ENCODE peak calls at places on chromosomes 12 and 14, in six cellular contexts. One of them, this sample, is unnamed.

GRCh38 chr12:124913474-124914391 is 717 bp downstream of the UBC start:
- ATAC-seq in HepG2: peak
- ATAC-seq in upper lobe of left lung: peak
- ATAC-seq in GM12878: peak
- ATAC-seq in A549: peak
- ATAC-seq in K562: peak
- ATAC-seq in this sample: peak

GRCh38 chr12:111784953-111785352 is 18.2 kb downstream of the ALDH2 start:
- ATAC-seq in A549: no peak
- ATAC-seq in upper lobe of left lung: no peak
- ATAC-seq in GM12878: no peak
- ATAC-seq in HepG2: no peak
- ATAC-seq in K562: no peak
- ATAC-seq in this sample: no peak

GRCh38 chr14:64611358-64612020 is 61.7 kb downstream of the PPP1R36 start:
- ATAC-seq in GM12878: no peak
- ATAC-seq in HepG2: no peak
- ATAC-seq in A549: no peak
- ATAC-seq in upper lobe of left lung: peak
- ATAC-seq in K562: no peak
- ATAC-seq in this sample: peak

GRCh38 chr14:104975481-104976197 is 2.5 kb downstream of the AHNAK2 start:
- ATAC-seq in GM12878: peak
- ATAC-seq in HepG2: peak
- ATAC-seq in upper lobe of left lung: no peak
- ATAC-seq in A549: no peak
- ATAC-seq in K562: peak
- ATAC-seq in this sample: no peak

GRCh38 chr12:57724003-57724935 is 14.3 kb downstream of the AGAP2 start:
- ATAC-seq in K562: no peak
- ATAC-seq in A549: no peak
- ATAC-seq in GM12878: peak
- ATAC-seq in upper lobe of left lung: no peak
- ATAC-seq in HepG2: no peak
- ATAC-seq in this sample: no peak

GRCh38 chr12:64273527-64274403 is 51.7 kb upstream of the KICS2 start:
- ATAC-seq in upper lobe of left lung: no peak
- ATAC-seq in K562: peak
- ATAC-seq in GM12878: peak
- ATAC-seq in HepG2: peak
- ATAC-seq in A549: peak
- ATAC-seq in this sample: no peak

GRCh38 chr12:55706840-55707671 is 648 bp downstream of the ITGA7 start:
- ATAC-seq in A549: no peak
- ATAC-seq in HepG2: peak
- ATAC-seq in upper lobe of left lung: peak
- ATAC-seq in K562: peak
- ATAC-seq in GM12878: peak
- ATAC-seq in this sample: no peak

GRCh38 chr14:103736546-103737431 is 21.2 kb downstream of the ZFYVE21 start:
- ATAC-seq in HepG2: no peak
- ATAC-seq in GM12878: no peak
- ATAC-seq in upper lobe of left lung: no peak
- ATAC-seq in A549: no peak
- ATAC-seq in K562: no peak
- ATAC-seq in this sample: peak

GRCh38 chr12:18798445-18799139 is 60.7 kb downstream of the CAPZA3 start:
- ATAC-seq in upper lobe of left lung: peak
- ATAC-seq in K562: no peak
- ATAC-seq in A549: no peak
- ATAC-seq in HepG2: peak
- ATAC-seq in GM12878: no peak
- ATAC-seq in this sample: peak

GRCh38 chr14:39267592-39268112 is 33.9 kb downstream of the MIA2 start:
- ATAC-seq in GM12878: peak
- ATAC-seq in HepG2: no peak
- ATAC-seq in A549: peak
- ATAC-seq in K562: peak
- ATAC-seq in upper lobe of left lung: no peak
- ATAC-seq in this sample: no peak

GRCh38 chr12:101928556-101928955 is 51.2 kb downstream of the DRAM1 start:
- ATAC-seq in HepG2: no peak
- ATAC-seq in K562: no peak
- ATAC-seq in upper lobe of left lung: no peak
- ATAC-seq in A549: no peak
- ATAC-seq in GM12878: no peak
- ATAC-seq in this sample: no peak

GRCh38 chr14:101665478-101666078 is 95.9 kb upstream of the PPP2R5C start:
- ATAC-seq in GM12878: peak
- ATAC-seq in A549: peak
- ATAC-seq in upper lobe of left lung: no peak
- ATAC-seq in HepG2: peak
- ATAC-seq in K562: peak
- ATAC-seq in this sample: no peak

GRCh38 chr12:104573-105081 is 38.1 kb downstream of the IQSEC3 start:
- ATAC-seq in upper lobe of left lung: peak
- ATAC-seq in GM12878: no peak
- ATAC-seq in K562: no peak
- ATAC-seq in HepG2: peak
- ATAC-seq in A549: no peak
- ATAC-seq in this sample: no peak

GRCh38 chr14:60965402-60965801 is 15.5 kb downstream of the TRMT5 start:
- ATAC-seq in HepG2: no peak
- ATAC-seq in upper lobe of left lung: no peak
- ATAC-seq in A549: no peak
- ATAC-seq in K562: no peak
- ATAC-seq in GM12878: no peak
- ATAC-seq in this sample: no peak

GRCh38 chr12:94207467-94208432 is 59.4 kb downstream of the PLXNC1 start:
- ATAC-seq in HepG2: no peak
- ATAC-seq in GM12878: peak
- ATAC-seq in K562: peak
- ATAC-seq in upper lobe of left lung: peak
- ATAC-seq in A549: no peak
- ATAC-seq in this sample: peak

GRCh38 chr12:126198516-126198915 is 1133.3 kb downstream of the AACS start:
- ATAC-seq in A549: no peak
- ATAC-seq in upper lobe of left lung: no peak
- ATAC-seq in K562: no peak
- ATAC-seq in HepG2: no peak
- ATAC-seq in GM12878: no peak
- ATAC-seq in this sample: no peak

GRCh38 chr12:65622056-65622455 is 202.2 kb upstream of the HMGA2 start:
- ATAC-seq in K562: no peak
- ATAC-seq in upper lobe of left lung: no peak
- ATAC-seq in HepG2: no peak
- ATAC-seq in A549: no peak
- ATAC-seq in GM12878: no peak
- ATAC-seq in this sample: no peak

GRCh38 chr14:61493239-61493638 is 171.9 kb downstream of the PRKCH start:
- ATAC-seq in GM12878: no peak
- ATAC-seq in A549: no peak
- ATAC-seq in HepG2: no peak
- ATAC-seq in upper lobe of left lung: peak
- ATAC-seq in K562: no peak
- ATAC-seq in this sample: no peak

GRCh38 chr14:54771411-54772027 is 131.1 kb downstream of the GCH1 start:
- ATAC-seq in A549: no peak
- ATAC-seq in GM12878: no peak
- ATAC-seq in K562: peak
- ATAC-seq in HepG2: no peak
- ATAC-seq in upper lobe of left lung: no peak
- ATAC-seq in this sample: no peak

GRCh38 chr14:61471297-61471980 is 150.1 kb downstream of the PRKCH start:
- ATAC-seq in GM12878: no peak
- ATAC-seq in K562: no peak
- ATAC-seq in upper lobe of left lung: no peak
- ATAC-seq in A549: no peak
- ATAC-seq in HepG2: no peak
- ATAC-seq in this sample: no peak

GRCh38 chr12:32413412-32413811 is 14.1 kb downstream of the FGD4 start:
- ATAC-seq in A549: no peak
- ATAC-seq in GM12878: no peak
- ATAC-seq in upper lobe of left lung: no peak
- ATAC-seq in K562: no peak
- ATAC-seq in HepG2: peak
- ATAC-seq in this sample: no peak

GRCh38 chr12:14691560-14691959 is 4.8 kb downstream of the GUCY2C start:
- ATAC-seq in upper lobe of left lung: peak
- ATAC-seq in GM12878: no peak
- ATAC-seq in K562: no peak
- ATAC-seq in HepG2: no peak
- ATAC-seq in A549: no peak
- ATAC-seq in this sample: peak

GRCh38 chr12:124626841-124627502 is 59.6 kb upstream of the NCOR2 start:
- ATAC-seq in GM12878: no peak
- ATAC-seq in HepG2: no peak
- ATAC-seq in upper lobe of left lung: peak
- ATAC-seq in A549: no peak
- ATAC-seq in K562: no peak
- ATAC-seq in this sample: peak

GRCh38 chr12:68012712-68013111 is 23.5 kb downstream of the IFNG-AS1 start:
- ATAC-seq in A549: no peak
- ATAC-seq in K562: no peak
- ATAC-seq in HepG2: no peak
- ATAC-seq in GM12878: peak
- ATAC-seq in upper lobe of left lung: no peak
- ATAC-seq in this sample: no peak

GRCh38 chr14:68306934-68307758 is 485.7 kb downstream of the ZFP36L1 start:
- ATAC-seq in upper lobe of left lung: no peak
- ATAC-seq in GM12878: no peak
- ATAC-seq in A549: no peak
- ATAC-seq in HepG2: peak
- ATAC-seq in K562: no peak
- ATAC-seq in this sample: peak

GRCh38 chr14:43407721-43408120 is 1099.4 kb downstream of the FSCB start:
- ATAC-seq in HepG2: no peak
- ATAC-seq in A549: no peak
- ATAC-seq in upper lobe of left lung: no peak
- ATAC-seq in K562: no peak
- ATAC-seq in GM12878: no peak
- ATAC-seq in this sample: no peak

GRCh38 chr12:6264402-6265037 is 46.0 kb upstream of the PLEKHG6 start:
- ATAC-seq in GM12878: no peak
- ATAC-seq in HepG2: peak
- ATAC-seq in A549: no peak
- ATAC-seq in upper lobe of left lung: no peak
- ATAC-seq in K562: peak
- ATAC-seq in this sample: no peak

GRCh38 chr12:27627123-27627835 is 69.0 kb upstream of the REP15 start:
- ATAC-seq in K562: no peak
- ATAC-seq in GM12878: peak
- ATAC-seq in A549: peak
- ATAC-seq in upper lobe of left lung: peak
- ATAC-seq in HepG2: no peak
- ATAC-seq in this sample: peak

GRCh38 chr12:104930388-104931326 is 27.4 kb downstream of the SLC41A2 start:
- ATAC-seq in A549: peak
- ATAC-seq in upper lobe of left lung: no peak
- ATAC-seq in K562: no peak
- ATAC-seq in GM12878: peak
- ATAC-seq in HepG2: peak
- ATAC-seq in this sample: no peak

GRCh38 chr14:99575043-99576023 is 28.7 kb downstream of the CCDC85C start:
- ATAC-seq in A549: peak
- ATAC-seq in HepG2: peak
- ATAC-seq in upper lobe of left lung: peak
- ATAC-seq in K562: peak
- ATAC-seq in GM12878: peak
- ATAC-seq in this sample: no peak
- TF ChIP-seq EP300 in A549: no peak
- TF ChIP-seq EP300 in HepG2: no peak
- TF ChIP-seq EP300 in upper lobe of left lung: no peak
- TF ChIP-seq EP300 in K562: no peak
- TF ChIP-seq EP300 in GM12878: no peak
- TF ChIP-seq EP300 in this sample: no peak

GRCh38 chr12:48184549-48184922 is 1.1 kb downstream of the CCDC184 start:
- ATAC-seq in K562: no peak
- ATAC-seq in A549: no peak
- ATAC-seq in GM12878: no peak
- ATAC-seq in upper lobe of left lung: no peak
- ATAC-seq in HepG2: no peak
- ATAC-seq in this sample: no peak

GRCh38 chr12:48183091-48183875 is at the start of gene CCDC184:
- ATAC-seq in HepG2: peak
- ATAC-seq in upper lobe of left lung: peak
- ATAC-seq in K562: peak
- ATAC-seq in A549: peak
- ATAC-seq in GM12878: peak
- ATAC-seq in this sample: peak

GRCh38 chr12:48183876-48184548 is 568 bp downstream of the CCDC184 start:
- ATAC-seq in A549: peak
- ATAC-seq in upper lobe of left lung: peak
- ATAC-seq in HepG2: peak
- ATAC-seq in GM12878: no peak
- ATAC-seq in K562: peak
- ATAC-seq in this sample: peak

GRCh38 chr12:48180857-48181495 is 2.5 kb upstream of the CCDC184 start:
- ATAC-seq in upper lobe of left lung: no peak
- ATAC-seq in GM12878: no peak
- ATAC-seq in HepG2: no peak
- ATAC-seq in A549: no peak
- ATAC-seq in K562: peak
- ATAC-seq in this sample: no peak

DNA sequence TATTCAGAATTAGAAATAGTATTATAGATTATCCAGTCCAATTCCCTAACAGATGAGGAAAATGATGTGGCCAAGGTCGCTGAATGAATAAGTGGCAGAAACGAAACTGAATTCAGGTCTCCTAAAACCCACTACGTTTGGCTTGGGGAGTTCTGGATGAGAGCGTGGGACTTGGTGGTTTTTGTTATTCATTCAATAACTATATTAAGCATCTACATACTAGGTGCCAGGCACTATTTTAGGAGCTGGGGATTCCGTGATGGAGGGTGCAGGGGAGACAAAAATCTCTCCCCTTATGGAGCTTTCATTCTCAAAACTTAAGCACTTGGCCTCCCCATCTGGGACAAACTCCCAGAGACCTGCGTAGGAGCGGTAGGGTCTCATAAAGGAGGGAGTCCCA is 785 bp upstream of the CCDC184 start:
- ATAC-seq in upper lobe of left lung: no peak
- ATAC-seq in HepG2: no peak
- ATAC-seq in GM12878: no peak
- ATAC-seq in K562: no peak
- ATAC-seq in A549: no peak
- ATAC-seq in this sample: no peak
- H3K4me3 ChIP-seq in upper lobe of left lung: no peak
- H3K4me3 ChIP-seq in HepG2: no peak
- H3K4me3 ChIP-seq in GM12878: peak
- H3K4me3 ChIP-seq in K562: peak
- H3K4me3 ChIP-seq in A549: peak
- H3K4me3 ChIP-seq in this sample: no peak

GRCh38 chr12:76025601-76026575 is 5.7 kb downstream of the PHLDA1 start:
- ATAC-seq in K562: no peak
- ATAC-seq in GM12878: peak
- ATAC-seq in HepG2: peak
- ATAC-seq in A549: peak
- ATAC-seq in upper lobe of left lung: no peak
- ATAC-seq in this sample: no peak
- H3K27ac ChIP-seq in K562: no peak
- H3K27ac ChIP-seq in GM12878: no peak
- H3K27ac ChIP-seq in HepG2: peak
- H3K27ac ChIP-seq in A549: peak
- H3K27ac ChIP-seq in upper lobe of left lung: peak
- H3K27ac ChIP-seq in this sample: peak

GRCh38 chr12:120534203-120534702 is at the start of gene RNF10:
- ATAC-seq in upper lobe of left lung: peak
- ATAC-seq in A549: peak
- ATAC-seq in HepG2: peak
- ATAC-seq in K562: peak
- ATAC-seq in GM12878: peak
- ATAC-seq in this sample: peak
- TF ChIP-seq EP300 in upper lobe of left lung: no peak
- TF ChIP-seq EP300 in A549: no peak
- TF ChIP-seq EP300 in HepG2: no peak
- TF ChIP-seq EP300 in K562: no peak
- TF ChIP-seq EP300 in GM12878: no peak
- TF ChIP-seq EP300 in this sample: no peak

This sample was measured in gastroesophageal sphincter.